ENCODE peak calls at places on chromosomes 4 and X, in nine cellular contexts. Q, X, Z, T, R, P, A, J and D are unnamed samples.

GRCh38 chrX:12777670-12778069 is 13.5 kb upstream of the PRPS2 start:
- DNase-seq in Q (no peak), X (no peak), Z (no peak), T (no peak), R (no peak), P (no peak), A (no peak), J (no peak), D (no peak)

GRCh38 chrX:26309262-26309661 is 93.3 kb downstream of the MAGEB5 start:
- DNase-seq in Q (no peak), X (no peak), Z (no peak), T (no peak), R (no peak), P (no peak), A (no peak), J (no peak), D (no peak)

GRCh38 chr4:41693629-41694028 is 54.9 kb downstream of the PHOX2B start:
- DNase-seq in Q (no peak), X (no peak), Z (peak; percentile 39), T (peak; percentile 3), R (no peak), P (peak; percentile 52), A (no peak), J (no peak), D (peak; percentile 60)

GRCh38 chr4:140579278-140579677 is 10.5 kb upstream of the UCP1 start:
- DNase-seq in Q (no peak), X (no peak), Z (no peak), T (no peak), R (no peak), P (no peak), A (no peak), J (no peak), D (no peak)

GRCh38 chrX:82748901-82749505 is 759.1 kb upstream of the POU3F4 start:
- DNase-seq in Q (no peak), X (no peak), Z (peak; percentile 37), T (no peak), R (no peak), P (no peak), A (no peak), J (no peak), D (no peak)

GRCh38 chr4:164596318-164596878 is 157.5 kb upstream of the SMIM31 start:
- DNase-seq in Q (no peak), X (no peak), Z (no peak), T (no peak), R (no peak), P (no peak), A (no peak), J (no peak), D (no peak)

GRCh38 chr4:38034986-38035882 is 75.0 kb downstream of the PTTG2 start:
- DNase-seq in Q (no peak), X (no peak), Z (peak; percentile 75), T (peak; percentile 21), R (no peak), P (peak; percentile 76), A (peak; percentile 77), J (no peak), D (peak; percentile 79)

GRCh38 chr4:123956204-123956603 is 559.6 kb downstream of the SPRY1 start:
- DNase-seq in Q (no peak), X (no peak), Z (no peak), T (no peak), R (no peak), P (no peak), A (no peak), J (no peak), D (no peak)

DNA sequence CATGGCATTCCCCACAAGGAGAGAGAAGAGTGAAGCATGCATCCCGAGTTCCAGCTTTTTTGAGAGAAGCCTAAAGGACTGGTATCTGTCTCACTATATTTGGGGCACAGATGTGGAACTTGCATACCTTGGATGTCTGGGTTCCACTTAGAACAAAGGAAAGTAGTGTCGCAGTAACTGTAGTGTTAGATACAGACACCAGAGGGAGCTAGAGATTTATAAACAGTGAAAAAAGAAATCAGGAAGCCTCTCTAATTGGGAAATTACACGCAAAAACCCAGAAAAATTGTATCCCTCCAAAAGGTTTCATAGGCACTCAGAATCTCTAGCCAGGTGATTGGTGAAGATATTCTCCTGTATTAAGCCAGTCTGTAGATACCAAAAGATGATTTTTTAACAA is 34.4 kb downstream of the AGTR2 start:
- DNase-seq in Q (no peak), X (no peak), Z (peak; percentile 26), T (no peak), R (no peak), P (peak; percentile 17), A (no peak), J (no peak), D (peak; percentile 27)
- TF ChIP-seq CTCF in Q (no peak), X (peak; percentile 49), Z (peak; percentile 68), T (peak; percentile 63), R (no peak), P (peak; percentile 69), A (peak; percentile 62), J (peak; percentile 24), D (peak; percentile 45)

DNA sequence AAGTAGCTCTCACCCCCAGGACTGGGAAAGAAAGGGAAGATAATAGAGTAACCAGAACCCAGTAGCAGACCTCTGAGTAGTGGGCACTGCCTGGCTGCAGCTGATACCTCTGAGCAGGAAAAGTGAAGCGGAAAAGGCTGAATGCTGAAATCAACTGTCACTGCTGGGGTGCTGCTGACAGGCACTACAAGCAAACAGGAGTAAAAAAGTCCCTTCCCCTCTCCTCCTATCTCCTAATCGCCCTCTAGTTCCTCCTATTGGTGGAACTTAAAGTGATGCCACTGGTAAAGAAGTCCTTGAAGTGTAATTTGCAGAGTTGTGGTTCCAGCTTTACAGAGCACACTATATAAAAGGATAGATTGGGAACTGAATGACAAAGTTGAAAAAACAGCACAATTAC is 32.8 kb upstream of the GLRB start:
- DNase-seq in Q (no peak), X (no peak), Z (peak; percentile 52), T (no peak), R (no peak), P (peak; percentile 12), A (no peak), J (no peak), D (peak; percentile 68)
- TF ChIP-seq CTCF in Q (no peak), X (no peak), Z (peak; percentile 42), T (peak; percentile 45), R (no peak), P (peak; percentile 15), A (no peak), J (no peak), D (peak; percentile 26)

GRCh38 chr4:81259151-81259550 is 44.1 kb upstream of the PRKG2 start:
- DNase-seq in Q (no peak), X (no peak), Z (no peak), T (no peak), R (no peak), P (no peak), A (no peak), J (no peak), D (no peak)

GRCh38 chr4:81257021-81257420 is 42.0 kb upstream of the PRKG2 start:
- DNase-seq in Q (no peak), X (no peak), Z (peak; percentile 65), T (no peak), R (no peak), P (no peak), A (no peak), J (no peak), D (peak; percentile 75)

GRCh38 chr4:81256059-81256635 is 41.1 kb upstream of the PRKG2 start:
- DNase-seq in Q (no peak), X (no peak), Z (peak; percentile 1), T (no peak), R (no peak), P (no peak), A (no peak), J (no peak), D (no peak)

GRCh38 chr4:81257841-81258240 is 42.8 kb upstream of the PRKG2 start:
- DNase-seq in Q (no peak), X (no peak), Z (no peak), T (no peak), R (no peak), P (no peak), A (no peak), J (no peak), D (no peak)

DNA sequence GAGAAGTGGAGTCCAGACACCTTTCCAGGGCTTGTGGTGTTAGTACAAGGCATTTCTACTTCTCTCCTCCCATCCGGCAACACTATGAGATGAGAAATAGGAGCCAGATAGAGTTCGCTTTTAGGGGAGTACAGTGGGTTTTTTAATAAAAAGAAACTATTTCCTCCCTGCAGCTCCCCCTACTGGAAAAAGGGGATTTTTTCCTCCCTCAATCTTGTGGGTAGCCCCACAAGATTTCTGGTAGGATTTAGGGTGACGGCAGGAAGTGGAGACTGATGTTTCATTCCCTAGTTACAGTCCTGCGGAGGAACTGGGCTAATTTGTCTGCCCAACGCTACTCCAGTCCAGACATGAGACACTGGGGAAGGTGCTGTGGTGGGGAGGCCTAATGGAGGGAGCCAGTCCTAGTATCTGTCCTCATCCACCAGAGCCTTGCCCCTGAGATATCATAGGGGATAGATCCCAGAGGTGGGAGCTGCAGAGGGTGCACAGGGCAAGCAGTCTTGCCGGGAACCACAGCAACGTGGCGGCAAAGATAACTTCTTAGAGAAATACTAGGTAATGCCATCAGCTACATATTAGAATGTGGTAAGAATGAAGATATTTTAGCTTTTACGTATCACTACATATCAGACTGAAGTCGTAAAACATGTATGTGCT is 45.6 kb upstream of the PRKG2 start:
- DNase-seq in Q (no peak), X (no peak), Z (peak; percentile 26), T (no peak), R (no peak), P (no peak), A (no peak), J (no peak), D (peak; percentile 28)
- TF ChIP-seq CTCF in Q (no peak), X (peak; percentile 26), Z (peak; percentile 57), T (peak; percentile 56), R (no peak), P (peak; percentile 20), A (no peak), J (no peak), D (peak; percentile 51)

GRCh38 chr4:7932333-7932732 is 7.3 kb downstream of the AFAP1 start:
- DNase-seq in Q (no peak), X (no peak), Z (no peak), T (no peak), R (no peak), P (no peak), A (no peak), J (no peak), D (no peak)

GRCh38 chr4:7924570-7924969 is 15.1 kb downstream of the AFAP1 start:
- DNase-seq in Q (no peak), X (no peak), Z (no peak), T (no peak), R (no peak), P (no peak), A (no peak), J (no peak), D (no peak)

GRCh38 chr4:7929530-7929951 is 10.1 kb downstream of the AFAP1 start:
- DNase-seq in Q (no peak), X (no peak), Z (no peak), T (no peak), R (no peak), P (peak; percentile 53), A (no peak), J (no peak), D (peak; percentile 33)

GRCh38 chr4:7926822-7927221 is 12.8 kb downstream of the AFAP1 start:
- DNase-seq in Q (no peak), X (no peak), Z (no peak), T (no peak), R (no peak), P (no peak), A (no peak), J (no peak), D (no peak)

DNA sequence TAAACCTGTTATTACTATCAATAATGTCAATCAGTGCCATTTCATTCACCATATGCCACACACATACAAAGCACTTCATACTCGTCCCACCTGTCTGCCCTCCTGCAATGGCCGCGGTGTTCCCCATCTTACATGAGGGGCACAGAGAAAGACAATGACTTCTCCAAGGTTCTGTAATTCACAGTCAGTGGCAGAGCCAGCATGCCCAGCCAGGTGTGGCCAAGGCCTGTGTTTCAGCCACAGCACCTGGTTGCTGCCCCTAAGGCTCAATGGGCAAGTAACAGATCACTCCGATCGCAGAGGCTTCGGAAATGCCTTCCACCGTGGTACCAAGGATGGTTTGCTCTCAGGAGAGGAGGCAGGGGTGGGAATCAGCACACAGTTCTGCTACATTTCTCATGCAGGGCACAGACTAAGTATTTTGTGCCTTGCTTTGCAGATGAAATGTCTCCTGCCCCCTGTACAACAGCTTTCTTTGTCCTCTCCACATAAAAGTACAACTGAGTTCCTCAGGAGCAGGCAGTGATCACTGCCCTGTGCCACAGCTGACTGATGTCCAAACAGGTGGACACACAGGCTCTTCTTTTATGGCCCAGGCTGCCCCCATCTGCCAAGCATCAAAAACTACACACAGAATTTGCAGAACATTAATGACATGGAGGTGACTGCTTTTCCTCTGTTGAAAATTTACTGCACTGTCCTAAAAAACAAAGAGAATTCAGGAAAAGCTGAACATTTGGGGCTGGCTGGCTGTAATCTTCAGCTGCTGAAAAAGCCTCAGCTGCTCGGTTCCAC is 10.8 kb downstream of the AFAP1 start:
- DNase-seq in Q (no peak), X (no peak), Z (peak; percentile 45), T (no peak), R (no peak), P (no peak), A (no peak), J (no peak), D (peak; percentile 50)
- TF ChIP-seq CTCF in Q (no peak), X (peak; percentile 38), Z (peak; percentile 22), T (peak; percentile 46), R (no peak), P (peak; percentile 30), A (no peak), J (no peak), D (peak; percentile 28)